ENCODE peak calls at places on chromosome 16, in ten cellular contexts. J, M, C, N, L, Y, E, X, K and H are unnamed samples.
A peak's percentile ranks its signal among the peaks of the same experiment; 100 is the strongest.

GRCh38 chr16:85227924-85228462 is 115.7 kb upstream of the CIBAR2 start:
- DNase-seq in M (no peak), Y (no peak), L (no peak), C (no peak), E (peak; percentile 46), J (no peak), N (no peak), K (peak; percentile 61), X (no peak), H (peak; percentile 69)

GRCh38 chr16:77043076-77043475 is 147.9 kb upstream of the MON1B start:
- DNase-seq in E (peak; percentile 41), M (no peak), N (no peak), L (no peak), Y (no peak), J (no peak), C (no peak), X (no peak), K (no peak), H (no peak)

GRCh38 chr16:21071741-21072140 is 78.9 kb downstream of the DNAH3 start:
- DNase-seq in N (no peak), Y (no peak), K (no peak), M (no peak), L (no peak), X (no peak), E (no peak), J (no peak), C (no peak), H (no peak)

GRCh38 chr16:24845726-24846547 is at the start of gene SLC5A11:
- DNase-seq in N (no peak), C (no peak), L (no peak), Y (no peak), X (no peak), J (no peak), E (no peak), K (no peak), M (no peak), H (no peak)

GRCh38 chr16:31875112-31875803 is 1.7 kb downstream of the ZNF267 start:
- DNase-seq in N (no peak), E (no peak), X (no peak), L (no peak), J (peak; percentile 57), C (no peak), M (no peak), Y (no peak), K (no peak), H (no peak)

GRCh38 chr16:35171106-35171505 is 1711.7 kb downstream of the TP53TG3F start:
- DNase-seq in L (no peak), K (no peak), N (no peak), X (no peak), J (no peak), Y (no peak), M (no peak), C (no peak), E (no peak), H (no peak)

GRCh38 chr16:64700628-64701027 is 421.2 kb downstream of the CDH11 start:
- DNase-seq in C (no peak), Y (no peak), L (no peak), N (no peak), E (no peak), M (no peak), K (no peak), X (no peak), J (no peak), H (no peak)

GRCh38 chr16:84117482-84117843 is 721 bp upstream of the MBTPS1 start:
- DNase-seq in L (no peak), K (no peak), M (peak; percentile 9), X (no peak), N (no peak), J (no peak), Y (no peak), C (no peak), E (peak; percentile 58), H (no peak)

GRCh38 chr16:72246423-72246822 is 74.5 kb upstream of the PMFBP1 start:
- DNase-seq in M (no peak), L (no peak), J (no peak), C (no peak), E (no peak), X (no peak), Y (no peak), K (no peak), N (no peak), H (no peak)

GRCh38 chr16:72247821-72248253 is 75.9 kb upstream of the PMFBP1 start:
- DNase-seq in M (no peak), K (no peak), X (no peak), J (no peak), C (peak; percentile 15), N (no peak), L (no peak), Y (no peak), E (no peak), H (no peak)

GRCh38 chr16:72242757-72243156 is 70.8 kb upstream of the PMFBP1 start:
- DNase-seq in E (no peak), M (no peak), C (no peak), J (no peak), L (no peak), K (no peak), X (no peak), Y (no peak), N (no peak), H (no peak)

GRCh38 chr16:72241930-72242329 is 70.0 kb upstream of the PMFBP1 start:
- DNase-seq in L (no peak), Y (peak; percentile 60), N (no peak), E (peak; percentile 48), C (peak; percentile 45), K (no peak), M (no peak), J (no peak), X (no peak), H (peak; percentile 29)

GRCh38 chr16:72244853-72245252 is 72.9 kb upstream of the PMFBP1 start:
- DNase-seq in J (no peak), C (no peak), X (no peak), K (no peak), E (no peak), L (no peak), M (no peak), Y (no peak), N (no peak), H (no peak)
- TF ChIP-seq CTCF in J (no peak), C (no peak), X (no peak), K (no peak), E (peak; percentile 37), L (no peak), M (no peak), Y (no peak), N (no peak), H (no peak)

GRCh38 chr16:46859719-46860152 is 24.4 kb upstream of the GPT2 start:
- DNase-seq in E (no peak), J (no peak), M (no peak), N (no peak), Y (peak; percentile 26), L (peak; percentile 44), K (no peak), X (no peak), C (no peak), H (no peak)

GRCh38 chr16:46854846-46855245 is 23.9 kb upstream of the C16orf87 start:
- DNase-seq in N (no peak), L (no peak), Y (no peak), C (no peak), J (no peak), K (no peak), X (no peak), E (no peak), M (no peak), H (no peak)

GRCh38 chr16:46858151-46858550 is 26.0 kb upstream of the GPT2 start:
- DNase-seq in K (no peak), Y (no peak), C (no peak), X (no peak), L (no peak), N (no peak), J (no peak), M (no peak), E (no peak), H (no peak)

GRCh38 chr16:46855389-46855788 is 24.4 kb upstream of the C16orf87 start:
- DNase-seq in E (no peak), N (no peak), L (no peak), K (no peak), C (no peak), J (no peak), Y (no peak), X (no peak), M (no peak), H (no peak)

GRCh38 chr16:46857261-46857962 is 26.4 kb upstream of the C16orf87 start:
- DNase-seq in E (peak; percentile 8), Y (peak; percentile 49), K (no peak), J (no peak), N (no peak), M (no peak), C (no peak), L (no peak), X (no peak), H (peak; percentile 30)
- TF ChIP-seq CTCF in E (peak; percentile 19), Y (no peak), K (peak; percentile 37), J (no peak), N (peak; percentile 18), M (no peak), C (peak; percentile 39), L (peak; percentile 56), X (peak; percentile 36), H (peak; percentile 59)

GRCh38 chr16:83115491-83116232 is 488.9 kb downstream of the CDH13 start:
- DNase-seq in J (no peak), N (no peak), Y (peak; percentile 12), C (no peak), E (no peak), M (no peak), L (no peak), K (no peak), X (no peak), H (no peak)

GRCh38 chr16:83117810-83118209 is 491.0 kb downstream of the CDH13 start:
- DNase-seq in C (no peak), Y (no peak), N (no peak), J (no peak), M (no peak), K (no peak), E (no peak), L (no peak), X (no peak), H (no peak)

GRCh38 chr16:83118365-83118764 is 491.6 kb downstream of the CDH13 start:
- DNase-seq in J (no peak), Y (no peak), E (no peak), X (no peak), M (no peak), L (no peak), N (no peak), K (no peak), C (no peak), H (no peak)

GRCh38 chr16:83113811-83114210 is 487.0 kb downstream of the CDH13 start:
- DNase-seq in Y (no peak), N (no peak), L (no peak), M (no peak), J (no peak), C (no peak), X (no peak), E (no peak), K (no peak), H (no peak)

DNA sequence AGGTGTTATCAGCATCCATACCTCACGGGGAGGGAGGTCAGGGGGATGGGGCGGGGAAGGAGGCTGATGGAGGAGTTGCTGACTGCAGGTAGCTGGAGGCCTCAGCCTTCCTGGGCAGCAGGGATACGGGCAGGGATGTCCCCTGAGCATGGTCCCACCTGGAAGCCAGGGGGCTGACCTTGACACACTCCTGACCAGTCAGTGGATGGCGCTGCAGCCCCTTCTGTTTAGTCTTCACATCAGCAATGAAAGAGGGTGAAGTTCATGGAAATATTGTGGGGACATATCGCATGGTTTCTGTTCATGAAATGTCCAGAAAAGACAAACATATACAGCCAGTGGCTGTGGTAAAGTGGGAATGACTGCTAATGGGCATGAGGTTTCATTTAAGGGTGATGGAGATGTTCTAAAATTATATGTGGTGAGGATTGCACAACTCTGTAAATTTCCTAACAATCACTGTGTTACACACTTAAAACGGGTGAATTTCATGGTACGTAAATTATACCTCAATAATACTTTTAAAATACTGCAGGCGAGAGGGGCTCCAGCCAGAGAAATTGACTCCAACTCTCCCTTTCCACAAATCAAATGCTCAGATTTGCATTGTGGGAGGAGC is 489.6 kb downstream of the CDH13 start:
- DNase-seq in E (no peak), K (no peak), J (no peak), C (no peak), N (no peak), X (no peak), Y (no peak), L (no peak), M (no peak), H (no peak)
- TF ChIP-seq CTCF in E (peak; percentile 14), K (no peak), J (no peak), C (no peak), N (no peak), X (no peak), Y (no peak), L (no peak), M (no peak), H (no peak)

GRCh38 chr16:66484453-66485213 is 57.5 kb downstream of the BEAN1 start:
- DNase-seq in L (no peak), X (peak; percentile 54), Y (no peak), K (peak; percentile 13), C (no peak), J (peak; percentile 12), M (no peak), N (peak; percentile 15), E (no peak), H (no peak)
- TF ChIP-seq CTCF in L (no peak), X (no peak), Y (no peak), K (no peak), C (no peak), J (no peak), M (no peak), N (no peak), E (no peak), H (no peak)